ENCODE peak calls at places on chromosome 21, in four cellular contexts. V is SK-N-SH, F is Karpas-422, J is right cardiac atrium. W is an unnamed sample.

GRCh38 chr21:31735518-31735992 is 3.6 kb upstream of the SCAF4 start:
- DNase-seq in F (no peak), J (no peak), V (no peak), W (no peak)

GRCh38 chr21:32316363-32317215 is 17.9 kb downstream of the MRAP start:
- DNase-seq in J (no peak), F (no peak), V (no peak), W (no peak)

GRCh38 chr21:32813265-32813903 is 41.8 kb upstream of the PAXBP1 start:
- DNase-seq in V (no peak), J (no peak), F (no peak), W (no peak)

GRCh38 chr21:17613242-17613676 is 558 bp upstream of the BTG3 start:
- DNase-seq in F (no peak), V (no peak), J (peak; percentile 80), W (no peak)

GRCh38 chr21:32411366-32412161 is 942 bp upstream of the EVA1C start:
- DNase-seq in J (peak; percentile 98), V (peak; percentile 60), F (no peak), W (peak; percentile 95)

GRCh38 chr21:41681336-41681801 is 85.5 kb downstream of the RIPK4 start:
- DNase-seq in V (no peak), J (peak; percentile 27), F (no peak), W (no peak)

GRCh38 chr21:41739011-41739410 is 27.8 kb downstream of the RIPK4 start:
- DNase-seq in J (no peak), F (no peak), V (no peak), W (no peak)

GRCh38 chr21:37208741-37209225 is 58.4 kb downstream of the VPS26C start:
- DNase-seq in V (no peak), F (peak; percentile 74), J (no peak), W (peak; percentile 44)

GRCh38 chr21:17640821-17641220 is 28.1 kb upstream of the BTG3 start:
- DNase-seq in J (no peak), V (no peak), F (no peak), W (no peak)

GRCh38 chr21:29299046-29299905 is 554 bp downstream of the BACH1 start:
- DNase-seq in J (peak; percentile 84), V (no peak), F (peak; percentile 74), W (peak; percentile 61)

GRCh38 chr21:45431781-45432572 is 27.0 kb downstream of the COL18A1 start:
- DNase-seq in V (no peak), F (no peak), J (peak; percentile 60), W (no peak)

GRCh38 chr21:38311091-38311490 is 54.3 kb downstream of the KCNJ15 start:
- DNase-seq in V (no peak), F (no peak), J (no peak), W (no peak)

GRCh38 chr21:39098696-39099111 is 84.5 kb downstream of the PSMG1 start:
- DNase-seq in F (no peak), J (no peak), V (no peak), W (no peak)

GRCh38 chr21:45427331-45428271 is 22.6 kb downstream of the COL18A1 start:
- DNase-seq in F (no peak), J (peak; percentile 68), V (no peak), W (no peak)

GRCh38 chr21:17779486-17779885 is 39.7 kb downstream of the C21orf91 start:
- DNase-seq in F (no peak), J (no peak), V (no peak), W (no peak)

GRCh38 chr21:44418108-44418875 is 37.0 kb upstream of the LRRC3 start:
- DNase-seq in V (no peak), F (no peak), J (no peak), W (no peak)
- H3K9me3 ChIP-seq in V (no peaks in the 10 kb centered on the region), F (peaks cover 3% of the 10 kb centered on the region), J (no peaks in the 10 kb centered on the region), W (no peaks in the 10 kb centered on the region)

DNA sequence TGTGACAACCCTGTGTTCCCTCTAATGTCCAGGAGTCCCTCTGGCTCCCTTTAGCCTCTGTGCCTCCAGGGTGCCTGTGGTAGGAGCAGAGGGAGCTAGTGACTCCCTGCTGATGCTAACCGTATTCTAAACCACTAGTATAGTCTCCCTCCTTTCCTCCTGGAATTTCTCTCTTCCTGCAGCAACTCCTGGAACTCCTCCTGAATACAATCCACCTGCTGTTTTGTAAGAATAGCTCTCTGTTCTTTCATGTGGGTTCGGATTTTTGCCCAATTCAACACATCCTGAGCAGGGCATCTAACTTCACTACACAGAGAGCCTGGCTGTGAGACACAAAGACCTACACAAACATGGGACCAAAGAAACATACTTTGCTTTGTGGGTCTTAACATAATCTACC is 107.9 kb downstream of the RUNX1 start:
- DNase-seq in F (peak; percentile 28), V (no peak), J (no peak), W (no peak)
- H3K9me3 ChIP-seq in F (no peaks in the 10 kb centered on the region), V (no peaks in the 10 kb centered on the region), J (no peaks in the 10 kb centered on the region), W (no peaks in the 10 kb centered on the region)

GRCh38 chr21:30623362-30623761 is 2.9 kb downstream of the KRTAP20-4 start:
- DNase-seq in J (no peak), V (no peak), F (no peak), W (no peak)
- H3K9me3 ChIP-seq in J (no peaks in the 10 kb centered on the region), V (no peaks in the 10 kb centered on the region), F (peaks cover 4% of the 10 kb centered on the region), W (no peaks in the 10 kb centered on the region)

DNA sequence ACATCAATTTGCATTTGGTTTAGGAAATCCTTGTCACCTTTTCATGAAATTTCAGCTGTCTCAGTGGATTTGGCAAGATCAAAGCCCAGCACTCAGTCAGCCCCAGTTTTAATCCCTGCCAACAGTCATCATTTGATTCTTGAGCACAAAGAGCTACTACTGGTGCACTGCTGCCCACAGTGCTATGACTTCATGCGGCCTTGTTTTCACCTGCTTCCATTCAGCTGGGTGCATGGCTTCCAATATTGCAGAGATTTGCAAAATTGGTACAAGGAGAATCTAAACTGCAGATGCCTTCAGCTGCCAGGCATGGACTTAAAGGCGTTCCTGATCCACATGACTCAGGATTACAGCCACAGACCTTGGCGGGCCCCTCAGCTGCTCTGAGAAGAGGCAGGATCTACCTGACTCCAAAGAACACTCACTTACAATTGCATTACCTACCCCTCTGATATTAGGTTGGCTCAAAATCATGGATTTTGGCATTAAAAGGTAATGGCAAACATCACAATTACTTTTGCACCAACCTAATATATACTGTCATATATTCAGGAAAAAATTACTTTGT is 259.1 kb downstream of the DSCAM start:
- DNase-seq in F (no peak), J (no peak), V (no peak), W (no peak)
- H3K9me3 ChIP-seq in F (peaks cover 9% of the 10 kb centered on the region), J (no peaks in the 10 kb centered on the region), V (no peaks in the 10 kb centered on the region), W (no peaks in the 10 kb centered on the region)

DNA sequence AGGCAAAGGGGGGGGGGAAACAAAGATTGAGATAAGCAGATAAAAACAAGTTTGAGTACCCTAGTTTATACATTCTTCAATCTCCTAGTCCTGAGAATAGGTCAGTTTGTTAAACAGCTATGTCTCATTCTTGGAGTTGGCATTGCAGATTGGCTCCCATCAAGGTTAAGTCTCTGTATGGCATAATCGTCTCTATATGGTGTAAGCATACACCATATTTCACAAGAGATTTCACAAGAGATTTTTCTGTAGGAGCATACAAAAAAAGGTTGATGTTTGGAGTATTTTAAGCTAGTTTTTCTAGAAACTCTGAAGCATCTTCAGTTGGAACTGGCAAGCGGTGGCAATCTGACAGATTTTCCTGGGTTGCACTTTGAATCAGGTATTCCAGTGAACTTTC is 35.8 kb downstream of the NCAM2 start:
- DNase-seq in F (no peak), V (no peak), J (no peak), W (no peak)
- H3K9me3 ChIP-seq in F (no peaks in the 10 kb centered on the region), V (no peaks in the 10 kb centered on the region), J (no peaks in the 10 kb centered on the region), W (no peaks in the 10 kb centered on the region)

DNA sequence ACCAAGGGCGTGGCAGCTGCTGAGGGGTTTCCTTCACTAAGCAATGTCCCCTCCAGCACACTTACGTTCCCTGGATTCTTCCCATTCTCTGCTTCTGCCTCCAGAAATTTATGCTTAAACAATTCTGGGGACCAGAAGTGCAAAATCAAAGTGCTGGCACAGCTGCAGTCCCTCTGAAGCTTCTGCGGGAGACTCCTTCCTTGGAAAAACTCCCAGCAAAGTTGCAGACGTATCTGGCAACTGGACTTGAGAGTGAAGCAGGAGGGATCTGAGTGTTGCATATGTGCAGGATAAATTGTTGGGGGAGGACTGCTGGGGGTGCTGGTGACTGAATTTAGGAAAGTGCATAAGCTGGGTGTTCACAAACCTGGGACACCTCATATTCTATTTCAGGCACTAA is 402.9 kb downstream of the PCP4 start:
- DNase-seq in F (no peak), V (no peak), J (no peak), W (no peak)
- H3K9me3 ChIP-seq in F (peaks cover 10% of the 10 kb centered on the region), V (no peaks in the 10 kb centered on the region), J (no peaks in the 10 kb centered on the region), W (no peaks in the 10 kb centered on the region)

DNA sequence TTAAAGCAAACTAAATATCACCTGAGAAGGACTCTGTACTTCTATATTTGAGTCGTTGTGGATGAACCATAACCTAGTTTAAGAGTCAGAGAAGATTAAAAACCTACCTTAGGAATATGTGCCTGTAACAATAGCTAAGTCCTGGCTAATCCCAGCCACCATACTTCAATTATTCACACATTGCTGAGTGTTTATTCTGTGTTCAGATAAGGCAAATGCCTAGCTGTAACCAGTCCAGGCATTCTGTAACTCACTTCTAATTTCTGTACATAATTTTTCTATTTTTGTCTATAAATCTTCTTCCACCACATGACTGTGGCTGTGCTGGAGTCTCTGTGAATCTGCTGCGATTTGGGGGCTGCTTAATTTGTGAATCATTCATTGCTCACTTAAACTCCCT is 441.9 kb upstream of the ADAMTS5 start:
- DNase-seq in V (no peak), J (no peak), F (no peak), W (no peak)
- H3K9me3 ChIP-seq in V (no peaks in the 10 kb centered on the region), J (no peaks in the 10 kb centered on the region), F (peaks cover 23% of the 10 kb centered on the region), W (no peaks in the 10 kb centered on the region)

DNA sequence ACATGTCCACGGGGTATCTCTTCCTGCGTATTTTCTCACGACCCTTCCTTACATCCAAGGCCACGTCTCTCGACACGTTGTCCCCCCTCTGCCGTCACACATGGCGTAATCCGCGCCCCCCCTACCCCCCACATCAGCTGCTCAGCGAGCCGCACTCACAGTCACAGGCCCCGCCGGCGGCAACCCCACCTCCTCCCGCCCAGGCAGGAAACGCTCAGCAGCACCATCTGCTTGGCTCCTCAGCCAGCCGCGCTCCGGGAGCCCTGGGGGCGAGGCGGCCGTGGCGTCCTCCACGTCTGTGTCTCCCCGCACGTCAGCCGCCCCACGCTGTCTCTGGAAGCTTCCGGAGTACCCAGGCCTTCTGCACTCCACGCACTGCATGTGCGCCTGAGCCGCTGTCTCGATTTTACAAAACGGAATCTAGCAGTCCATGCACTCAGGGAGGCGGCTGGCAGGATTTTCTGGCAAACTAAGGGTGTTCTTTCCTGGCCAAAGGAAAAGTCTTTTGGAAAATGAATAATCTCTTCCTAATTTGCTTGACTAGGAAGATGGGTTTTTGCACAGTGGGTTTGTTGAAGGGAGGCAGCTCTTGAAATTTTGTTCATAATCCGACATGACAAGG is 64.5 kb downstream of the SIK1 start:
- DNase-seq in V (peak; percentile 91), J (peak; percentile 93), F (peak; percentile 85), W (peak; percentile 91)
- H3K9me3 ChIP-seq in V (no peaks in the 10 kb centered on the region), J (no peaks in the 10 kb centered on the region), F (no peaks in the 10 kb centered on the region), W (no peaks in the 10 kb centered on the region)

W was measured in heart right ventricle.